ENCODE peak calls at places on chromosome 11, in ten cellular contexts. Q, P, I, V, D, W, E, B, H and L are unnamed samples.

GRCh38 chr11:33775832-33776231 is 1.5 kb upstream of the FBXO3 start:
- DNase-seq in Q (peak; percentile 26), P (no peak), I (no peak), V (no peak), D (no peak), W (no peak), E (no peak), B (no peak), H (no peak), L (no peak)

GRCh38 chr11:2741377-2742131 is 41.8 kb upstream of the KCNQ1OT1 start:
- DNase-seq in Q (no peak), P (no peak), I (peak; percentile 62), V (peak; percentile 47), D (peak; percentile 18), W (peak; percentile 83), E (no peak), B (no peak), H (peak; percentile 59), L (no peak)

GRCh38 chr11:11478687-11479086 is 125.6 kb upstream of the CSNK2A3 start:
- DNase-seq in Q (no peak), P (no peak), I (no peak), V (peak; percentile 12), D (no peak), W (no peak), E (no peak), B (no peak), H (no peak), L (no peak)

GRCh38 chr11:12750181-12750580 is 76.0 kb downstream of the TEAD1 start:
- DNase-seq in Q (no peak), P (no peak), I (no peak), V (no peak), D (no peak), W (no peak), E (no peak), B (no peak), H (no peak), L (no peak)

GRCh38 chr11:91978747-91979146 is 245.9 kb upstream of the FAT3 start:
- DNase-seq in Q (no peak), P (no peak), I (peak; percentile 64), V (no peak), D (no peak), W (no peak), E (no peak), B (peak; percentile 54), H (no peak), L (no peak)

GRCh38 chr11:12246169-12246568 is 131.2 kb upstream of the PARVA start:
- DNase-seq in Q (no peak), P (no peak), I (no peak), V (no peak), D (no peak), W (no peak), E (no peak), B (no peak), H (no peak), L (no peak)

GRCh38 chr11:28833670-28834069 is 725.5 kb downstream of the METTL15 start:
- DNase-seq in Q (no peak), P (no peak), I (peak; percentile 99), V (no peak), D (no peak), W (peak; percentile 72), E (no peak), B (peak; percentile 82), H (no peak), L (no peak)

GRCh38 chr11:75731095-75731494 is 13.5 kb downstream of the MOGAT2 start:
- DNase-seq in Q (no peak), P (no peak), I (no peak), V (peak; percentile 24), D (no peak), W (no peak), E (no peak), B (no peak), H (no peak), L (no peak)

GRCh38 chr11:36123353-36124220 is 165.6 kb downstream of the COMMD9 start:
- DNase-seq in Q (no peak), P (no peak), I (peak; percentile 4), V (no peak), D (no peak), W (no peak), E (no peak), B (no peak), H (no peak), L (no peak)

GRCh38 chr11:97742717-97743116 is 1278.0 kb upstream of the CNTN5 start:
- DNase-seq in Q (no peak), P (no peak), I (no peak), V (no peak), D (no peak), W (no peak), E (no peak), B (no peak), H (no peak), L (no peak)

GRCh38 chr11:43984519-43985385 is 42.3 kb downstream of the C11orf96 start:
- DNase-seq in Q (no peak), P (peak; percentile 35), I (no peak), V (no peak), D (no peak), W (no peak), E (no peak), B (no peak), H (peak; percentile 82), L (no peak)

GRCh38 chr11:47271961-47272661 is 2.2 kb downstream of the MADD start:
- DNase-seq in Q (peak; percentile 36), P (no peak), I (no peak), V (peak; percentile 82), D (peak; percentile 50), W (no peak), E (peak; percentile 44), B (no peak), H (peak; percentile 61), L (peak; percentile 60)

GRCh38 chr11:2929880-2930704 is 872 bp upstream of the PHLDA2 start:
- DNase-seq in Q (peak; percentile 77), P (no peak), I (no peak), V (peak; percentile 72), D (no peak), W (peak; percentile 62), E (no peak), B (peak; percentile 69), H (no peak), L (peak; percentile 69)

GRCh38 chr11:47413908-47414684 is 5.7 kb downstream of the SLC39A13 start:
- DNase-seq in Q (no peak), P (no peak), I (peak; percentile 75), V (peak; percentile 37), D (no peak), W (peak; percentile 97), E (no peak), B (no peak), H (no peak), L (no peak)

GRCh38 chr11:37689951-37690350 is 1091.9 kb upstream of the RAG2 start:
- DNase-seq in Q (no peak), P (no peak), I (peak; percentile 53), V (no peak), D (no peak), W (no peak), E (no peak), B (no peak), H (no peak), L (no peak)

GRCh38 chr11:69380451-69380901 is 86.5 kb downstream of the MYEOV start:
- DNase-seq in Q (no peak), P (no peak), I (no peak), V (no peak), D (no peak), W (no peak), E (no peak), B (no peak), H (no peak), L (no peak)

GRCh38 chr11:995752-996420 is 40.6 kb downstream of the MUC6 start:
- DNase-seq in Q (peak; percentile 88), P (no peak), I (peak; percentile 81), V (peak; percentile 47), D (no peak), W (peak; percentile 48), E (peak; percentile 50), B (no peak), H (no peak), L (peak; percentile 57)

GRCh38 chr11:67371549-67372231 is 1.7 kb downstream of the CLCF1 start:
- DNase-seq in Q (peak; percentile 67), P (no peak), I (no peak), V (peak; percentile 63), D (no peak), W (peak; percentile 61), E (no peak), B (no peak), H (no peak), L (peak; percentile 71)